ENCODE peak calls at places on chromosomes 11 and 22, in seven cellular contexts. One of them, this sample, is unnamed.

GRCh38 chr11:62401781-62402180 is 17.1 kb upstream of the SCGB1A1 start:
- DNase-seq in caudate nucleus: no peak
- DNase-seq in KG1: no peak
- DNase-seq in GM10248: no peak
- DNase-seq in islet precursor cell: no peak
- DNase-seq in A549: no peak
- DNase-seq in hypothalamus: no peak
- DNase-seq in this sample: no peak

GRCh38 chr11:85946221-85946620 is 91.0 kb downstream of the CCDC83 start:
- DNase-seq in caudate nucleus: no peak
- DNase-seq in KG1: no peak
- DNase-seq in GM10248: no peak
- DNase-seq in islet precursor cell: no peak
- DNase-seq in A549: no peak
- DNase-seq in hypothalamus: no peak
- DNase-seq in this sample: no peak

GRCh38 chr11:134261626-134262488 is 8.5 kb downstream of the ACAD8 start:
- DNase-seq in caudate nucleus: no peak
- DNase-seq in KG1: no peak
- DNase-seq in GM10248: peak; percentile 63
- DNase-seq in islet precursor cell: peak; percentile 68
- DNase-seq in A549: peak; percentile 51
- DNase-seq in hypothalamus: no peak
- DNase-seq in this sample: no peak

GRCh38 chr11:94132152-94132558 is 3.5 kb downstream of the PANX1 start:
- DNase-seq in caudate nucleus: no peak
- DNase-seq in KG1: no peak
- DNase-seq in GM10248: no peak
- DNase-seq in islet precursor cell: peak; percentile 84
- DNase-seq in A549: no peak
- DNase-seq in hypothalamus: no peak
- DNase-seq in this sample: no peak

GRCh38 chr11:129374081-129374992 is 1.3 kb upstream of the BARX2 start:
- DNase-seq in caudate nucleus: no peak
- DNase-seq in KG1: no peak
- DNase-seq in GM10248: no peak
- DNase-seq in islet precursor cell: no peak
- DNase-seq in A549: no peak
- DNase-seq in hypothalamus: no peak
- DNase-seq in this sample: no peak

GRCh38 chr11:104534268-104534667 is 364.0 kb downstream of the CASP12 start:
- DNase-seq in caudate nucleus: no peak
- DNase-seq in KG1: no peak
- DNase-seq in GM10248: no peak
- DNase-seq in islet precursor cell: no peak
- DNase-seq in A549: peak; percentile 0
- DNase-seq in hypothalamus: no peak
- DNase-seq in this sample: no peak

GRCh38 chr22:49991167-49991566 is 21.4 kb downstream of the IL17REL start:
- DNase-seq in caudate nucleus: no peak
- DNase-seq in KG1: no peak
- DNase-seq in GM10248: no peak
- DNase-seq in islet precursor cell: no peak
- DNase-seq in A549: no peak
- DNase-seq in hypothalamus: no peak
- DNase-seq in this sample: no peak

GRCh38 chr22:49693416-49693815 is 134.3 kb downstream of the BRD1 start:
- DNase-seq in caudate nucleus: no peak
- DNase-seq in KG1: no peak
- DNase-seq in GM10248: no peak
- DNase-seq in islet precursor cell: peak; percentile 41
- DNase-seq in A549: no peak
- DNase-seq in hypothalamus: no peak
- DNase-seq in this sample: no peak

GRCh38 chr11:19405966-19406365 is 165.2 kb upstream of the E2F8 start:
- DNase-seq in caudate nucleus: no peak
- DNase-seq in KG1: no peak
- DNase-seq in GM10248: no peak
- DNase-seq in islet precursor cell: peak; percentile 20
- DNase-seq in A549: no peak
- DNase-seq in hypothalamus: no peak
- DNase-seq in this sample: no peak

GRCh38 chr11:108223449-108224149 is 732 bp downstream of the ATM start:
- DNase-seq in caudate nucleus: no peak
- DNase-seq in KG1: no peak
- DNase-seq in GM10248: peak; percentile 32
- DNase-seq in islet precursor cell: no peak
- DNase-seq in A549: no peak
- DNase-seq in hypothalamus: no peak
- DNase-seq in this sample: no peak

GRCh38 chr11:30786392-30787120 is 200.4 kb upstream of the MPPED2 start:
- DNase-seq in caudate nucleus: no peak
- DNase-seq in KG1: no peak
- DNase-seq in GM10248: no peak
- DNase-seq in islet precursor cell: no peak
- DNase-seq in A549: no peak
- DNase-seq in hypothalamus: no peak
- DNase-seq in this sample: no peak

GRCh38 chr11:45806937-45807791 is 2.2 kb downstream of the SLC35C1 start:
- DNase-seq in caudate nucleus: no peak
- DNase-seq in KG1: no peak
- DNase-seq in GM10248: no peak
- DNase-seq in islet precursor cell: peak; percentile 37
- DNase-seq in A549: no peak
- DNase-seq in hypothalamus: no peak
- DNase-seq in this sample: no peak